ENCODE peak calls at places on chromosomes 4 and X, in eight cellular contexts. G is progenitor cell of endocrine pancreas, C is GM10248, X is neural crest cell, L is spleen, N is right lobe of liver, W is sigmoid colon, Q is transverse colon. E is an unnamed sample.

GRCh38 chrX:136193771-136194170 is 46.4 kb downstream of the FHL1 start:
- DNase-seq in L (no peak), G (no peak), N (no peak), W (no peak), Q (no peak), C (no peak), X (no peak), E (no peak)

GRCh38 chr4:128247906-128248305 is 39.7 kb downstream of the PGRMC2 start:
- DNase-seq in W (no peak), C (no peak), Q (no peak), X (no peak), L (no peak), G (no peak), N (no peak), E (no peak)

GRCh38 chrX:133726642-133727041 is 258.8 kb downstream of the GPC3 start:
- DNase-seq in N (no peak), Q (no peak), X (no peak), C (no peak), L (no peak), W (no peak), G (no peak), E (no peak)

GRCh38 chr4:147583876-147584275 is 33.3 kb upstream of the TMEM184C start:
- DNase-seq in N (no peak), W (no peak), X (no peak), Q (no peak), G (no peak), L (no peak), C (no peak), E (no peak)

GRCh38 chr4:128540122-128540521 is 252.5 kb upstream of the PGRMC2 start:
- DNase-seq in G (no peak), L (no peak), Q (no peak), N (no peak), W (no peak), X (no peak), C (no peak), E (no peak)

GRCh38 chr4:141246683-141247429 is 26.2 kb downstream of the ZNF330 start:
- DNase-seq in Q (no peak), X (no peak), G (no peak), L (no peak), W (no peak), C (no peak), N (no peak), E (no peak)

GRCh38 chrX:46796574-46797191 is 37.8 kb upstream of the SLC9A7 start:
- DNase-seq in L (peak; percentile 85), W (peak; percentile 76), X (peak; percentile 62), Q (peak; percentile 73), N (peak; percentile 78), C (peak; percentile 65), G (peak; percentile 48), E (peak; percentile 70)

GRCh38 chr4:100299019-100299418 is 108.8 kb upstream of the DDIT4L start:
- DNase-seq in Q (no peak), W (no peak), G (no peak), L (no peak), C (no peak), X (no peak), N (no peak), E (peak; percentile 73)

DNA sequence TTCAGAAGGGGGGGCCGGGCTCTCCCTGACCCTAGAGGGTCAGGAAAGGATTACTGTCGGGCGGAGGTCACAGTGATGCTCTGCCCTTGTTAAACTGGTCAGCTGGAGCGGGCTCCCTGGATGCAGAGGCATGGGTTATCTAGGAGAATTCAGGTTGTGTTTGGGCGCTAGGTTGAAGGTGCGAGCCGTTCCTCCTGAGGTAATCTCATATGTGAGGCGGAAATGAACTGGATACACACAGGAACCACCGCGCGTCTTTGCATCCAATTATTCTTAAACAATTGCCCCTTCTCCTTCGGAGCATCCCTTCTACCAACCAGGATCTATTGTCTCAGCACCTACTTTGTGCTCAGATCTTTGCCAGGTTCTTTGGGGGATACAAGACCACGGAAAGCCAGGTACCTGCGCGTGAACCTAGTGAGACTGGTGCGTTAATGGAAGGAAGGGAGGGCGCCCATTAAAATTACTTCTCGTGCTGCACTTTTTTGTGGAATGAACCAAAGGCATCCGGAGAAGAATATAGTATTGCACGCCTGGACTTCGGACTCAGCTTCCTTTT is 28.4 kb downstream of the HAND2 start:
- DNase-seq in N (no peak), W (no peak), L (no peak), X (no peak), C (peak; percentile 11), G (no peak), Q (no peak), E (no peak)
- TF ChIP-seq CTCF in N (no peak), W (no peak), L (no peak), X (no peak), C (no peak), G (no peak), Q (no peak), E (no peak)

GRCh38 chr4:83455300-83456183 is at the start of the genes HELQ and MRPS18C:
- DNase-seq in N (peak; percentile 96), G (peak; percentile 88), Q (peak; percentile 97), W (peak; percentile 99), L (peak; percentile 96), X (peak; percentile 77), C (peak; percentile 95), E (peak; percentile 99)
- TF ChIP-seq CTCF in N (peak; percentile 6), G (no peak), Q (peak; percentile 46), W (no peak), L (no peak), X (peak; percentile 52), C (no peak), E (peak; percentile 27)

GRCh38 chr4:98027827-98028226 is 115.4 kb downstream of the STPG2 start:
- DNase-seq in X (no peak), G (no peak), C (no peak), L (no peak), W (no peak), N (no peak), Q (no peak), E (no peak)
- TF ChIP-seq CTCF in X (peak; percentile 41), G (peak; percentile 19), C (no peak), L (no peak), W (no peak), N (no peak), Q (no peak), E (no peak)

DNA sequence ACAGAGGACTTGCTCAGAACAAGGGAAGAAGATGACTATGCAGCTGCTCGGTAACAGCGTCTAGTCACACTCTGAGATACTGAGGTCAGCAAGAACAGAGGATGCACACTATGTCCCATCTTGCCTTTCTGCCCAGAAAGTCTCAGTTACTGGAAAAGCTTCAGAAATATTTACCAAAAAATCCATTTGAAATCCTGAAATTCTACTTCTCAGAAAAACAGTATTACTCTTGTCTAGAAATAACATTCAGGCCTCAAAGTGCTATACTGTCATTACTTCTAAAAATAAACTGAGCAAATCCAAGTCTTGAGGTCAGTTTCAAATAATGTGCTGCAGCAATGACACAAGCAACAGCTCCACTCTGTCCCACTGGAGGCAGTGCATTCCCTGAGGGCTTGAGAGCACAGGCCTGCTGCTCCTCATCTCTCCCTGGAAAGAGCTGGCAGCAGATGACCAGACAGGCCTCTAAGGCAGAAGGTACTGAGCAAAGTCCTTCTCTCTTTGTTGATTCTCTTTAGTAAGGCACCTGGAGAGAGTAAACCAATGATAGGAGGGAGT is 76.9 kb downstream of the CAMK2D start:
- DNase-seq in W (peak; percentile 83), X (no peak), N (peak; percentile 82), C (no peak), L (no peak), G (no peak), Q (peak; percentile 63), E (peak; percentile 46)
- TF ChIP-seq CTCF in W (peak; percentile 9), X (peak; percentile 31), N (peak; percentile 39), C (no peak), L (no peak), G (peak; percentile 28), Q (peak; percentile 53), E (peak; percentile 37)

GRCh38 chr4:7542781-7543180 is 108.1 kb upstream of the PSAPL1 start:
- DNase-seq in G (no peak), C (no peak), N (no peak), Q (no peak), L (no peak), X (no peak), W (no peak), E (no peak)
- TF ChIP-seq CTCF in G (no peak), C (no peak), N (no peak), Q (no peak), L (no peak), X (no peak), W (no peak), E (no peak)

GRCh38 chr4:132332932-132333722 is 816.0 kb upstream of the PCDH10 start:
- DNase-seq in Q (no peak), W (no peak), N (no peak), C (no peak), X (no peak), G (no peak), L (no peak), E (peak; percentile 11)
- TF ChIP-seq CTCF in Q (no peak), W (no peak), N (peak; percentile 24), C (peak; percentile 24), X (peak; percentile 59), G (peak; percentile 50), L (no peak), E (peak; percentile 52)

DNA sequence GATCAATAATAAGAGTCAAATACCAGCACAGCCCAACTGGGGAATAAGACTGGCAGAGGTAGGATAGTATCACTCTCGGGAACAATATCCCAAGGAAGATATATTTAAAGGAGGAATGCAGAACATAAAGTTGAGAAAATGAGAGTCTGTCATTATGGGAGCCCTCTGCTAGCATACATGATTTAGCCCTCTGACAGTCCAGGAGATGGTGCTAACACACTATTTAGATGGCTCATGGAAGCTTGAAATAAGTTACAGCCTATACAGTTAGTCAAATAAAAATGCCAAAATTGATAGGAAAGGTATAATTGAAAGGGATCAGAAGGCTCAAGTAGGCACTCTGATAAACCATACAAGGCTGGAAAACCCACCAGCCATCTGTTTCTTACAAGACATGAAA is 201.0 kb upstream of the NEIL3 start:
- DNase-seq in N (no peak), G (no peak), X (no peak), W (no peak), L (no peak), Q (no peak), C (no peak), E (peak; percentile 43)
- TF ChIP-seq CTCF in N (no peak), G (no peak), X (no peak), W (no peak), L (no peak), Q (no peak), C (no peak), E (peak; percentile 56)

GRCh38 chrX:125646195-125646594 is 326.5 kb downstream of the TEX13C start:
- DNase-seq in G (no peak), X (no peak), N (no peak), L (no peak), C (no peak), Q (no peak), W (no peak), E (no peak)
- TF ChIP-seq CTCF in G (peak; percentile 29), X (peak; percentile 53), N (peak; percentile 23), L (no peak), C (no peak), Q (no peak), W (no peak), E (no peak)

E was measured in fibroblast of villous mesenchyme.